ENCODE peak calls at places on chromosome 19, in eight cellular contexts. Z, W, G, S, T, H, O and L are unnamed samples.

GRCh38 chr19:11560404-11560988 is 1.5 kb upstream of the ELOF1 start:
- DNase-seq in Z (peak), W (peak), G (peak), S (peak), T (peak), H (no peak), O (peak), L (no peak)

GRCh38 chr19:11465605-11466004 is 15.2 kb downstream of the ELAVL3 start:
- DNase-seq in Z (no peak), W (no peak), G (no peak), S (no peak), T (no peak), H (no peak), O (no peak), L (no peak)

GRCh38 chr19:48596679-48597465 is 9.7 kb upstream of the SPACA4 start:
- DNase-seq in Z (no peak), W (no peak), G (no peak), S (no peak), T (no peak), H (peak), O (no peak), L (no peak)

GRCh38 chr19:6873708-6874431 is 13.5 kb upstream of the ADGRE1 start:
- DNase-seq in Z (no peak), W (no peak), G (no peak), S (no peak), T (peak), H (no peak), O (no peak), L (no peak)

GRCh38 chr19:10961073-10961762 is 388 bp downstream of the SMARCA4 start:
- DNase-seq in Z (no peak), W (peak), G (peak), S (peak), T (peak), H (no peak), O (no peak), L (no peak)

GRCh38 chr19:58575183-58576041 is 2.3 kb upstream of the MZF1 start:
- DNase-seq in Z (peak), W (peak), G (peak), S (peak), T (peak), H (peak), O (peak), L (peak)

GRCh38 chr19:42188665-42189064 is 28.8 kb downstream of the DEDD2 start:
- DNase-seq in Z (no peak), W (no peak), G (no peak), S (no peak), T (no peak), H (no peak), O (no peak), L (no peak)

GRCh38 chr19:34732548-34733255 is 1.3 kb upstream of the ZNF181 start:
- DNase-seq in Z (no peak), W (peak), G (peak), S (peak), T (peak), H (peak), O (no peak), L (no peak)

GRCh38 chr19:57466489-57466888 is 9.5 kb upstream of the VN1R1 start:
- DNase-seq in Z (no peak), W (no peak), G (no peak), S (no peak), T (no peak), H (no peak), O (no peak), L (no peak)

GRCh38 chr19:28839455-28839854 is 373.5 kb downstream of the UQCRFS1 start:
- DNase-seq in Z (no peak), W (no peak), G (no peak), S (no peak), T (no peak), H (no peak), O (no peak), L (no peak)

GRCh38 chr19:43957891-43958290 is 6.9 kb downstream of the ZNF221 start:
- DNase-seq in Z (no peak), W (no peak), G (no peak), S (no peak), T (no peak), H (no peak), O (peak), L (no peak)

GRCh38 chr19:5352229-5352763 is 11.7 kb upstream of the PTPRS start:
- DNase-seq in Z (no peak), W (no peak), G (peak), S (no peak), T (no peak), H (no peak), O (no peak), L (no peak)

GRCh38 chr19:47232422-47233211 is 1.6 kb upstream of the BBC3 start:
- DNase-seq in Z (no peak), W (no peak), G (no peak), S (no peak), T (peak), H (no peak), O (no peak), L (no peak)

GRCh38 chr19:46000497-46001246 is 5.4 kb downstream of the CCDC61 start:
- DNase-seq in Z (no peak), W (peak), G (peak), S (peak), T (peak), H (no peak), O (no peak), L (no peak)

GRCh38 chr19:49761625-49762311 is 1.3 kb downstream of the TSKS start:
- DNase-seq in Z (no peak), W (no peak), G (peak), S (no peak), T (no peak), H (no peak), O (peak), L (no peak)

GRCh38 chr19:44757057-44757734 is 8.7 kb downstream of the BCL3 start:
- DNase-seq in Z (no peak), W (peak), G (no peak), S (peak), T (peak), H (peak), O (no peak), L (no peak)

GRCh38 chr19:415292-415691 is 6.3 kb upstream of the C2CD4C start:
- DNase-seq in Z (no peak), W (no peak), G (no peak), S (no peak), T (no peak), H (no peak), O (no peak), L (no peak)

GRCh38 chr19:14091086-14091884 is 734 bp upstream of the SAMD1 start:
- DNase-seq in Z (no peak), W (peak), G (peak), S (peak), T (peak), H (peak), O (peak), L (peak)

GRCh38 chr19:14090509-14091085 is at the start of gene SAMD1:
- DNase-seq in Z (no peak), W (peak), G (peak), S (peak), T (peak), H (peak), O (peak), L (peak)

GRCh38 chr19:14089662-14090508 is 666 bp downstream of the SAMD1 start:
- DNase-seq in Z (no peak), W (peak), G (peak), S (peak), T (peak), H (peak), O (no peak), L (peak)

GRCh38 chr19:14088634-14089411 is 1.7 kb downstream of the SAMD1 start:
- DNase-seq in Z (no peak), W (no peak), G (no peak), S (no peak), T (no peak), H (peak), O (no peak), L (no peak)

DNA sequence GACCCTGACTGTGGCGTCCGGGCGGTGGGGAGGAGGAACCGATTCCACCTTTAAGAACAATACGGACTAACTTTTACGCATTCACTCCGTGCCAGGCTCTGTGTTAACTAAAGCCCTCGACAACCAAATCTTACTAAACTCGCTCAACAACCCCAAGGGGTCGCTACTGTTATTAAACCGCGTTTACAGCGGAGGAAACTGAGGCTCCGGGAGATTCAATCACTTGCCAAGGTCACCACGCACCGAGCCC is 1.2 kb downstream of the SAMD1 start:
- DNase-seq in Z (no peak), W (no peak), G (no peak), S (peak), T (no peak), H (no peak), O (no peak), L (no peak)
- TF ChIP-seq CTCF in Z (no peak), W (peak), G (no peak), S (no peak), T (no peak), H (no peak), O (no peak), L (no peak)

GRCh38 chr19:2462635-2463421 is 6.1 kb upstream of the LMNB2 start:
- DNase-seq in Z (no peak), W (peak), G (no peak), S (peak), T (peak), H (peak), O (peak), L (peak)
- TF ChIP-seq EP300 in Z (no peak), W (peak), G (no peak), S (peak), T (no peak), H (no peak), O (peak), L (no peak)

GRCh38 chr19:13825489-13826475 is 30.5 kb downstream of the ZSWIM4 start:
- DNase-seq in Z (no peak), W (peak), G (peak), S (peak), T (no peak), H (peak), O (no peak), L (no peak)
- TF ChIP-seq POLR2AphosphoS5 in Z (no peak), W (no peak), G (no peak), S (no peak), T (no peak), H (no peak), O (no peak), L (no peak)

DNA sequence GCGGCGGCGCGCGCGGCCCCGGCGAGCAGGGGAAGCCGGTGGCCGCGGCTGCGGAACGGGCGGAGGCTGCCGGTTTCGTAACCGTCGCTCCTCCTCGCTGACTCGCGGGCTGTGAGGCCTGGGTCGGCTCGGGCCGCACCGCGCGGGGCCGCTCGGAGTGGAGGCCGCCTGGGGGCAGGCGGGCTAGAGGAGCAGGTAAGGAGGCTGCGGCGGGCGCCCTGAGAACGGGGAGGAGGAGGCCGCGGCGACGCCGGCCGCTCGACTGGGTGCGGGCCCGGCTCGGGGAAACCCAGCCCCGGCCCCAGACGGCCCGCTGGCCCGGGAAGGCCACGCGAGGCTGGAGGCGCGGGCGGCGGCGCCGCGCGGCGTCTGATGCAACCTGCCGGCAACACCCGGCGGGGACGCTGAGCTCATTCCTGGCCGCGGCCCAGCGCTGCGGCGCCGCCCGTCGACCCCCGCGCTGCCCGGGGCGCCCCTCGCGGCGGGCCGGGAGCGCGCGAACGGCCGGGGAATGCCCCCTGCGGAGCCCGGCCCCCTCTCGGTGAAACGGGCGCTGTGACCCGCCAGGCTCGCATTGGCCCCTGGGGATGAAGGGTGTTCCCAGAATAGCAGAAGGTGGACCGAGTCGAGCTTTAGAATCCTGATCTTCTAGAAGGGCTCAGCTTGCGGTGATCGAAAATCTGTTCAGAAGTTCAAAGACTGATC is at the start of gene CEBPG:
- DNase-seq in Z (no peak), W (peak), G (peak), S (peak), T (peak), H (peak), O (no peak), L (peak)
- TF ChIP-seq CTCF in Z (no peak), W (peak), G (peak), S (peak), T (peak), H (peak), O (no peak), L (no peak)

GRCh38 chr19:17703823-17704463 is 15.3 kb upstream of the MAP1S start:
- DNase-seq in Z (no peak), W (peak), G (peak), S (peak), T (peak), H (no peak), O (peak), L (no peak)
- TF ChIP-seq EP300 in Z (no peak), W (no peak), G (no peak), S (no peak), T (no peak), H (no peak), O (no peak), L (no peak)

GRCh38 chr19:41161903-41162302 is 31.1 kb upstream of the CYP2S1 start:
- DNase-seq in Z (no peak), W (peak), G (peak), S (no peak), T (no peak), H (no peak), O (no peak), L (no peak)

GRCh38 chr19:41172297-41173164 is 20.5 kb upstream of the CYP2S1 start:
- DNase-seq in Z (no peak), W (no peak), G (no peak), S (no peak), T (peak), H (peak), O (no peak), L (no peak)

GRCh38 chr19:41166888-41167804 is 25.9 kb upstream of the CYP2S1 start:
- DNase-seq in Z (no peak), W (no peak), G (no peak), S (no peak), T (peak), H (no peak), O (peak), L (no peak)
- TF ChIP-seq POLR2AphosphoS5 in Z (no peak), W (no peak), G (no peak), S (no peak), T (peak), H (no peak), O (no peak), L (no peak)

GRCh38 chr19:55809381-55810058 is 22.3 kb downstream of the NLRP11 start:
- DNase-seq in Z (no peak), W (peak), G (peak), S (peak), T (peak), H (no peak), O (peak), L (no peak)
- TF ChIP-seq CTCF in Z (peak), W (peak), G (peak), S (peak), T (peak), H (no peak), O (peak), L (no peak)

GRCh38 chr19:1882089-1882785 is 3.1 kb downstream of the ABHD17A start:
- DNase-seq in Z (no peak), W (no peak), G (peak), S (no peak), T (peak), H (peak), O (no peak), L (no peak)
- TF ChIP-seq EP300 in Z (no peak), W (no peak), G (no peak), S (no peak), T (no peak), H (no peak), O (no peak), L (no peak)

GRCh38 chr19:15641901-15642491 is 1.3 kb downstream of the CYP4F3 start:
- DNase-seq in Z (no peak), W (no peak), G (no peak), S (no peak), T (no peak), H (no peak), O (no peak), L (no peak)
- TF ChIP-seq POLR2AphosphoS5 in Z (no peak), W (no peak), G (no peak), S (no peak), T (no peak), H (peak), O (no peak), L (no peak)